ENCODE peak calls at places on chromosomes 1 and 21, in eight cellular contexts. N, U, F, P, V, J, S and I are unnamed samples.

GRCh38 chr1:116433283-116434257 is 60.5 kb downstream of the ATP1A1 start:
- DNase-seq in U (peak), P (no peak), V (peak), J (peak), S (no peak), F (no peak), N (peak), I (no peak)

GRCh38 chr1:208181259-208181816 is 62.8 kb downstream of the PLXNA2 start:
- DNase-seq in S (peak), U (no peak), J (no peak), P (no peak), F (no peak), V (no peak), N (no peak), I (no peak)

GRCh38 chr1:36089393-36090121 is 865 bp downstream of the ADPRS start:
- DNase-seq in U (peak), P (no peak), S (peak), V (no peak), F (peak), N (no peak), J (peak), I (no peak)

GRCh38 chr1:19814681-19815503 is at the start of gene RNF186:
- DNase-seq in U (no peak), S (no peak), V (peak), P (no peak), J (no peak), N (no peak), F (no peak), I (no peak)

GRCh38 chr1:43067856-43068751 is 104.0 kb downstream of the EBNA1BP2 start:
- DNase-seq in S (no peak), V (no peak), J (no peak), U (no peak), F (no peak), N (peak), P (no peak), I (no peak)

GRCh38 chr1:197127513-197127912 is 19.0 kb downstream of the ASPM start:
- DNase-seq in U (peak), V (no peak), S (no peak), F (no peak), P (no peak), N (no peak), J (no peak), I (no peak)

GRCh38 chr1:230328342-230329015 is 97.7 kb downstream of the PGBD5 start:
- DNase-seq in V (no peak), S (no peak), N (no peak), J (no peak), U (no peak), P (no peak), F (no peak), I (peak)

GRCh38 chr1:31703431-31704260 is at the start of gene COL16A1:
- DNase-seq in U (peak), S (peak), J (no peak), N (no peak), F (peak), P (no peak), V (no peak), I (no peak)

GRCh38 chr1:214454619-214455396 is 96.6 kb downstream of the PTPN14 start:
- DNase-seq in P (no peak), U (peak), J (peak), V (no peak), S (no peak), F (no peak), N (no peak), I (no peak)

GRCh38 chr1:233543338-233544255 is 70.3 kb upstream of the KCNK1 start:
- DNase-seq in S (no peak), U (peak), N (no peak), V (peak), P (no peak), F (no peak), J (peak), I (peak)

GRCh38 chr1:203124546-203125317 is 2.8 kb upstream of the ADORA1 start:
- DNase-seq in F (peak), P (no peak), N (no peak), S (no peak), J (no peak), V (no peak), U (peak), I (no peak)

GRCh38 chr1:234502785-234503184 is 23.8 kb upstream of the TARBP1 start:
- DNase-seq in V (no peak), P (no peak), S (no peak), F (no peak), N (no peak), J (no peak), U (no peak), I (no peak)

GRCh38 chr21:42272984-42273600 is 42.1 kb downstream of the TFF3 start:
- DNase-seq in P (no peak), N (no peak), V (no peak), S (no peak), F (no peak), U (no peak), J (no peak), I (no peak)

GRCh38 chr1:26019641-26020315 is 1.8 kb upstream of the EXTL1 start:
- DNase-seq in J (peak), N (no peak), F (no peak), P (no peak), U (no peak), V (no peak), S (no peak), I (no peak)

GRCh38 chr21:37072239-37072987 is 458 bp downstream of the PIGP start:
- DNase-seq in F (peak), P (peak), N (no peak), V (peak), S (peak), U (peak), J (no peak), I (no peak)

GRCh38 chr1:202247837-202248795 is 54.5 kb downstream of the LGR6 start:
- DNase-seq in U (no peak), S (no peak), V (no peak), J (no peak), N (no peak), F (no peak), P (no peak), I (no peak)

GRCh38 chr1:42937141-42937696 is 21.4 kb downstream of the SLC2A1 start:
- DNase-seq in F (no peak), P (no peak), U (peak), V (no peak), S (no peak), N (no peak), J (no peak), I (peak)

GRCh38 chr1:76901158-76901767 is 34.0 kb downstream of the ST6GALNAC5 start:
- DNase-seq in V (peak), S (peak), P (peak), N (peak), J (peak), F (peak), U (peak), I (peak)

GRCh38 chr1:8873506-8874229 is 4.8 kb downstream of the ENO1 start:
- DNase-seq in V (no peak), S (no peak), P (no peak), N (no peak), F (no peak), U (peak), J (peak), I (peak)

GRCh38 chr21:35063428-35064172 is 14.5 kb upstream of the RUNX1 start:
- DNase-seq in J (no peak), U (no peak), P (no peak), V (no peak), S (no peak), N (no peak), F (no peak), I (no peak)

GRCh38 chr1:165562576-165562975 is 18.8 kb downstream of the LRRC52 start:
- DNase-seq in S (no peak), V (no peak), F (no peak), U (peak), P (no peak), N (no peak), J (no peak), I (no peak)

GRCh38 chr21:44039828-44040227 is 27.7 kb downstream of the TRAPPC10 start:
- DNase-seq in U (no peak), N (no peak), S (no peak), F (no peak), V (no peak), J (no peak), P (no peak), I (no peak)

GRCh38 chr1:84796201-84796600 is 96.8 kb downstream of the LPAR3 start:
- DNase-seq in P (no peak), N (no peak), J (no peak), F (no peak), U (no peak), S (no peak), V (no peak), I (no peak)

GRCh38 chr21:15122241-15122640 is 57.4 kb upstream of the NRIP1 start:
- DNase-seq in U (peak), F (no peak), S (no peak), N (no peak), P (no peak), J (no peak), V (peak), I (no peak)

GRCh38 chr1:184298321-184299052 is 88.3 kb upstream of the C1orf21 start:
- DNase-seq in V (no peak), J (no peak), S (no peak), F (no peak), N (no peak), P (peak), U (no peak), I (no peak)

GRCh38 chr1:171844381-171844780 is 3.1 kb downstream of the DNM3 start:
- DNase-seq in N (no peak), U (no peak), S (no peak), J (no peak), F (no peak), P (no peak), V (no peak), I (no peak)

GRCh38 chr1:100076744-100077143 is 56.0 kb downstream of the SASS6 start:
- DNase-seq in F (peak), S (no peak), U (no peak), N (no peak), V (no peak), P (no peak), J (no peak), I (no peak)

GRCh38 chr1:81549588-81550127 is 251.1 kb upstream of the ADGRL2 start:
- DNase-seq in N (no peak), P (no peak), V (no peak), J (peak), S (no peak), F (no peak), U (peak), I (peak)

GRCh38 chr21:26811031-26811430 is 34.2 kb downstream of the ADAMTS1 start:
- DNase-seq in F (no peak), J (peak), U (peak), S (no peak), N (peak), V (no peak), P (no peak), I (no peak)

GRCh38 chr1:117093870-117094621 is 27.5 kb downstream of the TRIM45 start:
- DNase-seq in N (no peak), J (no peak), F (no peak), S (peak), P (no peak), V (no peak), U (peak), I (peak)

GRCh38 chr1:99650773-99651437 is 5.0 kb downstream of the PALMD start:
- DNase-seq in J (no peak), F (no peak), U (no peak), V (no peak), S (no peak), P (no peak), N (no peak), I (no peak)

GRCh38 chr21:35072960-35073359 is 23.9 kb upstream of the RUNX1 start:
- DNase-seq in J (no peak), P (no peak), U (no peak), N (no peak), F (no peak), V (no peak), S (no peak), I (no peak)

GRCh38 chr1:152533327-152533938 is 19.2 kb downstream of the CRCT1 start:
- DNase-seq in U (peak), P (peak), J (no peak), S (no peak), V (no peak), F (peak), N (peak), I (peak)

GRCh38 chr1:30092051-30092858 is 631.1 kb downstream of the MATN1 start:
- DNase-seq in V (no peak), J (no peak), S (no peak), N (no peak), F (no peak), U (no peak), P (no peak), I (no peak)

GRCh38 chr1:18606443-18607288 is 24.0 kb upstream of the PAX7 start:
- DNase-seq in J (no peak), S (no peak), U (no peak), N (no peak), P (no peak), F (no peak), V (no peak), I (no peak)

GRCh38 chr1:236416165-236416564 is 22.1 kb downstream of the EDARADD start:
- DNase-seq in V (peak), P (no peak), U (no peak), N (no peak), J (no peak), S (no peak), F (no peak), I (no peak)